ENCODE peak calls at places on chromosome 18, in ten cellular contexts. E, Y, I, G, T, D, V, S, J and C are unnamed samples.

GRCh38 chr18:39435986-39436385 is 1870.4 kb upstream of the CELF4 start:
- DNase-seq in S (no peak), Y (no peak), T (no peak), J (no peak), E (peak), G (no peak), I (no peak), V (no peak), D (no peak), C (no peak)

GRCh38 chr18:49177812-49178211 is 227.0 kb upstream of the SMAD7 start:
- DNase-seq in V (peak), J (no peak), Y (no peak), E (peak), D (no peak), I (no peak), G (no peak), S (no peak), T (no peak), C (no peak)

GRCh38 chr18:22214731-22215528 is 45.5 kb downstream of the GATA6 start:
- DNase-seq in Y (no peak), V (peak), S (no peak), E (peak), T (no peak), J (no peak), G (no peak), D (peak), I (no peak), C (no peak)

GRCh38 chr18:23971656-23972230 is 42.8 kb upstream of the TTC39C start:
- DNase-seq in Y (no peak), D (no peak), T (no peak), J (no peak), G (no peak), V (no peak), E (no peak), S (no peak), I (no peak), C (no peak)

GRCh38 chr18:77098033-77098432 is 34.5 kb downstream of the MBP start:
- DNase-seq in I (no peak), J (no peak), D (no peak), V (peak), S (no peak), T (no peak), Y (no peak), E (peak), G (no peak), C (peak)

GRCh38 chr18:7958081-7958896 is 391.2 kb downstream of the PTPRM start:
- DNase-seq in D (no peak), I (no peak), T (no peak), E (no peak), G (peak), J (no peak), V (peak), S (no peak), Y (no peak), C (no peak)

GRCh38 chr18:29191263-29191662 is 1014.3 kb upstream of the CDH2 start:
- DNase-seq in V (peak), I (no peak), E (peak), D (no peak), S (no peak), G (no peak), J (no peak), T (no peak), Y (no peak), C (no peak)

GRCh38 chr18:79626905-79627749 is 52.5 kb upstream of the CTDP1 start:
- DNase-seq in D (no peak), J (no peak), G (no peak), V (no peak), T (no peak), I (no peak), Y (no peak), S (no peak), E (no peak), C (no peak)

GRCh38 chr18:58637197-58637596 is 8.3 kb upstream of the ALPK2 start:
- DNase-seq in T (no peak), E (no peak), Y (no peak), J (no peak), I (no peak), G (no peak), D (no peak), S (no peak), V (no peak), C (no peak)

GRCh38 chr18:4096501-4096900 is 358.6 kb downstream of the DLGAP1 start:
- DNase-seq in V (peak), J (no peak), I (no peak), T (no peak), Y (no peak), G (no peak), S (no peak), D (no peak), E (peak), C (no peak)

GRCh38 chr18:3032721-3033120 is 19.8 kb upstream of the LPIN2 start:
- DNase-seq in Y (no peak), I (no peak), J (no peak), V (no peak), S (no peak), E (no peak), D (no peak), T (no peak), G (no peak), C (no peak)

GRCh38 chr18:76587147-76587885 is 92.3 kb upstream of the ZNF516 start:
- DNase-seq in E (no peak), Y (no peak), T (no peak), I (no peak), G (no peak), S (no peak), D (no peak), V (no peak), J (no peak), C (no peak)

GRCh38 chr18:63366270-63366990 is 576 bp downstream of the KDSR start:
- DNase-seq in V (peak), D (peak), E (peak), J (peak), Y (peak), G (peak), I (no peak), S (peak), T (peak), C (peak)

GRCh38 chr18:36424741-36425142 is 127.2 kb downstream of the FHOD3 start:
- DNase-seq in Y (no peak), G (no peak), T (no peak), V (no peak), D (no peak), I (no peak), S (peak), E (no peak), J (no peak), C (no peak)

GRCh38 chr18:26546875-26547301 is 1.5 kb downstream of the KCTD1 start:
- DNase-seq in J (no peak), G (no peak), V (no peak), E (no peak), I (no peak), S (peak), T (no peak), D (no peak), Y (no peak), C (no peak)

GRCh38 chr18:4077204-4077603 is 377.9 kb downstream of the DLGAP1 start:
- DNase-seq in D (no peak), Y (no peak), V (no peak), E (no peak), T (no peak), I (no peak), J (no peak), S (no peak), G (no peak), C (no peak)

GRCh38 chr18:63376493-63377053 is 9.6 kb upstream of the KDSR start:
- DNase-seq in V (peak), Y (no peak), G (no peak), E (peak), J (no peak), I (no peak), D (peak), S (no peak), T (no peak), C (no peak)

GRCh38 chr18:2424420-2424819 is 146.9 kb downstream of the METTL4 start:
- DNase-seq in V (no peak), D (no peak), I (no peak), G (no peak), Y (no peak), S (no peak), J (no peak), T (no peak), E (no peak), C (no peak)

GRCh38 chr18:44786697-44787096 is 106.0 kb downstream of the SETBP1 start:
- DNase-seq in E (no peak), D (no peak), J (no peak), T (peak), V (no peak), S (no peak), G (no peak), I (no peak), Y (no peak), C (peak)

GRCh38 chr18:9851511-9851910 is 34.3 kb upstream of the TXNDC2 start:
- DNase-seq in G (no peak), E (peak), Y (no peak), V (peak), D (peak), T (no peak), S (no peak), I (no peak), J (no peak), C (no peak)

GRCh38 chr18:52160652-52161051 is 179.3 kb upstream of the DCC start:
- DNase-seq in Y (no peak), E (no peak), V (no peak), T (no peak), J (no peak), D (peak), I (no peak), G (no peak), S (no peak), C (no peak)

GRCh38 chr18:54209471-54210180 is 14.8 kb downstream of the MBD2 start:
- DNase-seq in T (peak), S (no peak), D (no peak), G (no peak), I (no peak), V (peak), Y (no peak), J (no peak), E (peak), C (no peak)

GRCh38 chr18:69819460-69819859 is 128.2 kb downstream of the CD226 start:
- DNase-seq in T (no peak), E (no peak), V (no peak), J (no peak), I (no peak), S (no peak), D (no peak), G (no peak), Y (no peak), C (no peak)

GRCh38 chr18:75533954-75534353 is 106.5 kb upstream of the SMIM21 start:
- DNase-seq in E (peak), G (no peak), Y (no peak), I (no peak), T (no peak), D (no peak), J (no peak), V (peak), S (no peak), C (no peak)